ENCODE peak calls at places on chromosomes 11 and 22, in nine cellular contexts. One of them, this sample, is unnamed.

GRCh38 chr22:33519140-33519973 is 400.9 kb downstream of the LARGE1 start:
- ATAC-seq in IMR-90: peak
- ATAC-seq in left cardiac atrium: peak
- ATAC-seq in body of pancreas: peak
- ATAC-seq in PC-3: no peak
- ATAC-seq in mucosa of descending colon: peak
- ATAC-seq in stimulated activated memory B cell treated with anti-CD40 and anti-IgM and Interleukin-4, amounts not matched to agents 10 μg/mL and 1 μg/mL and 100 μg/mL, for 72 hours: peak
- ATAC-seq in upper lobe of left lung: peak
- ATAC-seq in Right ventricle myocardium inferior: peak
- ATAC-seq in this sample: no peak

GRCh38 chr11:117037279-117037951 is 60.8 kb downstream of the SIK3 start:
- ATAC-seq in IMR-90: no peak
- ATAC-seq in left cardiac atrium: no peak
- ATAC-seq in body of pancreas: no peak
- ATAC-seq in PC-3: no peak
- ATAC-seq in mucosa of descending colon: peak
- ATAC-seq in stimulated activated memory B cell treated with anti-CD40 and anti-IgM and Interleukin-4, amounts not matched to agents 10 μg/mL and 1 μg/mL and 100 μg/mL, for 72 hours: no peak
- ATAC-seq in upper lobe of left lung: peak
- ATAC-seq in Right ventricle myocardium inferior: no peak
- ATAC-seq in this sample: no peak

GRCh38 chr22:37032134-37032534 is 12.6 kb downstream of the MPST start:
- ATAC-seq in IMR-90: no peak
- ATAC-seq in left cardiac atrium: no peak
- ATAC-seq in body of pancreas: peak
- ATAC-seq in PC-3: no peak
- ATAC-seq in mucosa of descending colon: peak
- ATAC-seq in stimulated activated memory B cell treated with anti-CD40 and anti-IgM and Interleukin-4, amounts not matched to agents 10 μg/mL and 1 μg/mL and 100 μg/mL, for 72 hours: no peak
- ATAC-seq in upper lobe of left lung: peak
- ATAC-seq in Right ventricle myocardium inferior: no peak
- ATAC-seq in this sample: no peak

GRCh38 chr11:72314600-72315386 is 70.8 kb upstream of the PHOX2A start:
- ATAC-seq in IMR-90: no peak
- ATAC-seq in left cardiac atrium: no peak
- ATAC-seq in body of pancreas: no peak
- ATAC-seq in PC-3: no peak
- ATAC-seq in mucosa of descending colon: no peak
- ATAC-seq in stimulated activated memory B cell treated with anti-CD40 and anti-IgM and Interleukin-4, amounts not matched to agents 10 μg/mL and 1 μg/mL and 100 μg/mL, for 72 hours: no peak
- ATAC-seq in upper lobe of left lung: no peak
- ATAC-seq in Right ventricle myocardium inferior: no peak
- ATAC-seq in this sample: no peak

GRCh38 chr22:30743257-30744020 is 48.8 kb downstream of the OSBP2 start:
- ATAC-seq in IMR-90: no peak
- ATAC-seq in left cardiac atrium: no peak
- ATAC-seq in body of pancreas: no peak
- ATAC-seq in PC-3: no peak
- ATAC-seq in mucosa of descending colon: no peak
- ATAC-seq in stimulated activated memory B cell treated with anti-CD40 and anti-IgM and Interleukin-4, amounts not matched to agents 10 μg/mL and 1 μg/mL and 100 μg/mL, for 72 hours: no peak
- ATAC-seq in upper lobe of left lung: no peak
- ATAC-seq in Right ventricle myocardium inferior: no peak
- ATAC-seq in this sample: no peak

GRCh38 chr22:47630741-47631534 is 868.5 kb downstream of the TBC1D22A start:
- ATAC-seq in IMR-90: no peak
- ATAC-seq in left cardiac atrium: no peak
- ATAC-seq in body of pancreas: no peak
- ATAC-seq in PC-3: peak
- ATAC-seq in mucosa of descending colon: no peak
- ATAC-seq in stimulated activated memory B cell treated with anti-CD40 and anti-IgM and Interleukin-4, amounts not matched to agents 10 μg/mL and 1 μg/mL and 100 μg/mL, for 72 hours: no peak
- ATAC-seq in upper lobe of left lung: no peak
- ATAC-seq in Right ventricle myocardium inferior: no peak
- ATAC-seq in this sample: peak

GRCh38 chr11:114172055-114172861 is 112.7 kb downstream of the ZBTB16 start:
- ATAC-seq in IMR-90: no peak
- ATAC-seq in left cardiac atrium: no peak
- ATAC-seq in body of pancreas: no peak
- ATAC-seq in PC-3: no peak
- ATAC-seq in mucosa of descending colon: no peak
- ATAC-seq in stimulated activated memory B cell treated with anti-CD40 and anti-IgM and Interleukin-4, amounts not matched to agents 10 μg/mL and 1 μg/mL and 100 μg/mL, for 72 hours: no peak
- ATAC-seq in upper lobe of left lung: no peak
- ATAC-seq in Right ventricle myocardium inferior: no peak
- ATAC-seq in this sample: no peak

GRCh38 chr22:27515091-27515523 is 286.4 kb downstream of the MN1 start:
- ATAC-seq in IMR-90: no peak
- ATAC-seq in left cardiac atrium: peak
- ATAC-seq in body of pancreas: no peak
- ATAC-seq in PC-3: no peak
- ATAC-seq in mucosa of descending colon: no peak
- ATAC-seq in stimulated activated memory B cell treated with anti-CD40 and anti-IgM and Interleukin-4, amounts not matched to agents 10 μg/mL and 1 μg/mL and 100 μg/mL, for 72 hours: no peak
- ATAC-seq in upper lobe of left lung: peak
- ATAC-seq in Right ventricle myocardium inferior: peak
- ATAC-seq in this sample: no peak

GRCh38 chr11:104624021-104624420 is 274.2 kb downstream of the CASP12 start:
- ATAC-seq in IMR-90: no peak
- ATAC-seq in left cardiac atrium: no peak
- ATAC-seq in body of pancreas: no peak
- ATAC-seq in PC-3: no peak
- ATAC-seq in mucosa of descending colon: no peak
- ATAC-seq in stimulated activated memory B cell treated with anti-CD40 and anti-IgM and Interleukin-4, amounts not matched to agents 10 μg/mL and 1 μg/mL and 100 μg/mL, for 72 hours: no peak
- ATAC-seq in upper lobe of left lung: no peak
- ATAC-seq in Right ventricle myocardium inferior: no peak
- ATAC-seq in this sample: no peak

GRCh38 chr11:57791321-57792059 is 29.9 kb downstream of the CTNND1 start:
- ATAC-seq in IMR-90: no peak
- ATAC-seq in left cardiac atrium: no peak
- ATAC-seq in body of pancreas: no peak
- ATAC-seq in PC-3: no peak
- ATAC-seq in mucosa of descending colon: no peak
- ATAC-seq in stimulated activated memory B cell treated with anti-CD40 and anti-IgM and Interleukin-4, amounts not matched to agents 10 μg/mL and 1 μg/mL and 100 μg/mL, for 72 hours: no peak
- ATAC-seq in upper lobe of left lung: no peak
- ATAC-seq in Right ventricle myocardium inferior: no peak
- ATAC-seq in this sample: no peak

GRCh38 chr22:19446603-19447387 is 716 bp downstream of the C22orf39 start:
- ATAC-seq in IMR-90: peak
- ATAC-seq in left cardiac atrium: peak
- ATAC-seq in body of pancreas: peak
- ATAC-seq in PC-3: peak
- ATAC-seq in mucosa of descending colon: peak
- ATAC-seq in stimulated activated memory B cell treated with anti-CD40 and anti-IgM and Interleukin-4, amounts not matched to agents 10 μg/mL and 1 μg/mL and 100 μg/mL, for 72 hours: no peak
- ATAC-seq in upper lobe of left lung: peak
- ATAC-seq in Right ventricle myocardium inferior: no peak
- ATAC-seq in this sample: peak

GRCh38 chr22:38383417-38383816 is 66.2 kb upstream of the CSNK1E start:
- ATAC-seq in IMR-90: peak
- ATAC-seq in left cardiac atrium: peak
- ATAC-seq in body of pancreas: no peak
- ATAC-seq in PC-3: peak
- ATAC-seq in mucosa of descending colon: no peak
- ATAC-seq in stimulated activated memory B cell treated with anti-CD40 and anti-IgM and Interleukin-4, amounts not matched to agents 10 μg/mL and 1 μg/mL and 100 μg/mL, for 72 hours: no peak
- ATAC-seq in upper lobe of left lung: no peak
- ATAC-seq in Right ventricle myocardium inferior: no peak
- ATAC-seq in this sample: no peak

GRCh38 chr11:76695133-76695532 is 24.6 kb upstream of the LRRC32 start:
- ATAC-seq in IMR-90: no peak
- ATAC-seq in left cardiac atrium: no peak
- ATAC-seq in body of pancreas: no peak
- ATAC-seq in PC-3: no peak
- ATAC-seq in mucosa of descending colon: no peak
- ATAC-seq in stimulated activated memory B cell treated with anti-CD40 and anti-IgM and Interleukin-4, amounts not matched to agents 10 μg/mL and 1 μg/mL and 100 μg/mL, for 72 hours: no peak
- ATAC-seq in upper lobe of left lung: no peak
- ATAC-seq in Right ventricle myocardium inferior: no peak
- ATAC-seq in this sample: no peak

GRCh38 chr11:91100432-91100831 is 877.6 kb upstream of the CHORDC1 start:
- ATAC-seq in IMR-90: peak
- ATAC-seq in left cardiac atrium: no peak
- ATAC-seq in body of pancreas: no peak
- ATAC-seq in PC-3: no peak
- ATAC-seq in mucosa of descending colon: no peak
- ATAC-seq in stimulated activated memory B cell treated with anti-CD40 and anti-IgM and Interleukin-4, amounts not matched to agents 10 μg/mL and 1 μg/mL and 100 μg/mL, for 72 hours: no peak
- ATAC-seq in upper lobe of left lung: no peak
- ATAC-seq in Right ventricle myocardium inferior: no peak
- ATAC-seq in this sample: peak

This sample was measured in SK-N-SH treated with all-trans-retinoic acid at 6 μM for 48 hours.